ENCODE peak calls at places on chromosomes 4 and X, in seven cellular contexts. V is left ventricle myocardium inferior, M is neural progenitor cell, J is stomach, Q is astrocyte, C is uterus, K is sigmoid colon. L is an unnamed sample. For H3K4me1 and H3K9me3, the result is how much of the 10 kb centered on the place peaks cover.

GRCh38 chr4:87114245-87115062 is 106.0 kb downstream of the KLHL8 start:
- DNase-seq in Q (no peak), V (no peak), J (no peak), M (peak), K (no peak), C (no peak), L (peak)

GRCh38 chr4:10567766-10568165 is 110.5 kb upstream of the ZNF518B start:
- DNase-seq in M (no peak), V (no peak), J (no peak), C (no peak), K (no peak), Q (no peak), L (no peak)

GRCh38 chrX:136028383-136028984 is 43.2 kb downstream of the SLC9A6 start:
- DNase-seq in M (peak), C (no peak), K (no peak), Q (peak), J (no peak), V (no peak), L (no peak)

GRCh38 chrX:131802836-131803626 is 220.1 kb upstream of the STK26 start:
- DNase-seq in C (peak), V (no peak), J (peak), K (peak), Q (no peak), M (no peak), L (peak)

GRCh38 chr4:158259955-158260575 is 49.8 kb downstream of the TMEM144 start:
- DNase-seq in C (no peak), Q (peak), M (peak), V (no peak), J (no peak), K (no peak), L (no peak)

GRCh38 chr4:84952004-84952403 is 14.5 kb downstream of the WDFY3 start:
- DNase-seq in J (no peak), V (no peak), M (no peak), K (no peak), Q (peak), C (no peak), L (peak)

GRCh38 chr4:6425911-6426310 is 46.5 kb downstream of the PPP2R2C start:
- DNase-seq in V (no peak), J (no peak), C (no peak), Q (no peak), K (no peak), M (no peak), L (no peak)

GRCh38 chr4:42293967-42294822 is 103.1 kb upstream of the SHISA3 start:
- DNase-seq in V (no peak), K (no peak), J (no peak), C (no peak), M (no peak), Q (no peak), L (no peak)

GRCh38 chr4:72896515-72896914 is 173.0 kb downstream of the COX18 start:
- DNase-seq in K (no peak), Q (peak), J (no peak), M (no peak), C (peak), V (no peak), L (peak)

GRCh38 chr4:84792366-84793301 is 173.9 kb downstream of the WDFY3 start:
- DNase-seq in V (no peak), C (no peak), Q (no peak), J (no peak), M (no peak), K (no peak), L (no peak)

GRCh38 chr4:184750926-184751584 is 17.2 kb upstream of the CENPU start:
- DNase-seq in M (no peak), C (no peak), Q (peak), K (no peak), J (no peak), V (no peak), L (no peak)

GRCh38 chr4:6596948-6597347 is 22.0 kb downstream of the MAN2B2 start:
- DNase-seq in J (no peak), C (no peak), K (no peak), M (no peak), V (no peak), Q (no peak), L (no peak)

GRCh38 chr4:151436093-151436518 is 27.1 kb downstream of the FHIP1A start:
- DNase-seq in M (no peak), Q (peak), V (no peak), J (no peak), K (no peak), C (no peak), L (no peak)

GRCh38 chr4:176065365-176066249 is at the start of gene WDR17:
- DNase-seq in V (peak), M (peak), J (peak), K (peak), Q (peak), C (peak), L (peak)

GRCh38 chr4:84258905-84259830 is 239.9 kb downstream of the NKX6-1 start:
- DNase-seq in J (no peak), Q (peak), C (no peak), K (no peak), M (peak), V (no peak), L (peak)

GRCh38 chr4:6825403-6825802 is 42.9 kb downstream of the KIAA0232 start:
- DNase-seq in K (no peak), J (no peak), Q (no peak), V (no peak), C (no peak), M (no peak), L (no peak)

GRCh38 chr4:8723222-8723980 is 130.8 kb downstream of the CPZ start:
- DNase-seq in J (no peak), Q (no peak), V (no peak), M (no peak), K (peak), C (peak), L (peak)

GRCh38 chr4:6502747-6503465 is 30.5 kb upstream of the PPP2R2C start:
- DNase-seq in M (no peak), J (no peak), V (no peak), K (no peak), Q (no peak), C (no peak), L (no peak)

DNA sequence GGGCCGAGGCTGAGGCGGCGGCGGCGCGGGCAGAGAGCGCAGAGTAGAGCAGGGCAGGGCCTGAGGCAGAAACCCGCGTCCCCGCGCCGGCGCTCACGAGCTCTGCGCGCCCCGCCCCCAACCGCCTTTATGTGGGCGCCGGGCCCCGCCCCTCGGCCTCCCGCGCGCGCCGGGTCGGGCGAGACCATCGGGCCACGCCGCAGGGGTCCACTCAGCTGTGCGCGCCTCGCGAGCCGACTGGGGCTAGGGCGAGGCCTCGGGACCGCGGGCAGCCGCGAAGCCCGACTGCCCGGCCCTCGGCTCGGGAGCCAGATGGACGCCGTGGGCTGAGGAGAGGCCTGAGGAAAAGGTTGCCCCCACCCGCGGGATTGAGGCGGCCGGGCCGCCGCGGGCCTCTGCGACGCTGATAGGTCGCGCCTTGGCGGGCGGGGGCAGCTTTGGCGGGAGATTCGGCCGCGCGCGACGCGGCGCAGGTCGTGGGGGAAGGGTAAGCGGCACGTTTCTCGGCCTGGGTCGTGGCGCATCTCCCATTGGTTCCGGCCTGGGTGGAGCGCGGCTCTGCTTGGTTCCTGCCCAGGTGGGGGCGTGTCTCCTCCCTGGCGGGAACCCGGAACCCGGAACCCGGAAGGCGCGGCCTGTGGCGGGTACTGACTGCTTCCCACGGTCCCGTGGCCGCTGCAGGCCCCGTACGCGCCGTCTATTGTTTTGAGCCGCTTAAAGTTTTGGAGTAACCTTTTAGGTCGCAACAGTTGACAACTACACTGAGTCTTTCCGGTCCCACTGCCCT is at the start of gene SLBP:
- DNase-seq in J (peak), C (peak), V (peak), M (peak), K (peak), Q (peak), L (peak)
- H3K4me1 ChIP-seq in J (half or more), C (under half), V (half or more), M (under half), K (under half), Q (under half), L (under half)

GRCh38 chr4:3376266-3376665 is 65.5 kb upstream of the HGFAC start:
- DNase-seq in Q (no peak), K (peak), V (no peak), J (no peak), C (no peak), M (no peak), L (no peak)
- H3K9me3 ChIP-seq in Q (under half), K (under half), V (under half), J (under half), C (under half), M (under half), L (under half)

GRCh38 chr4:107834241-107834856 is 9.6 kb downstream of the SGMS2 start:
- DNase-seq in V (no peak), K (no peak), J (no peak), C (no peak), Q (no peak), M (no peak), L (no peak)
- TF ChIP-seq CTCF in V (no peak), K (no peak), J (no peak), C (no peak), Q (no peak), M (no peak), L (no peak)

DNA sequence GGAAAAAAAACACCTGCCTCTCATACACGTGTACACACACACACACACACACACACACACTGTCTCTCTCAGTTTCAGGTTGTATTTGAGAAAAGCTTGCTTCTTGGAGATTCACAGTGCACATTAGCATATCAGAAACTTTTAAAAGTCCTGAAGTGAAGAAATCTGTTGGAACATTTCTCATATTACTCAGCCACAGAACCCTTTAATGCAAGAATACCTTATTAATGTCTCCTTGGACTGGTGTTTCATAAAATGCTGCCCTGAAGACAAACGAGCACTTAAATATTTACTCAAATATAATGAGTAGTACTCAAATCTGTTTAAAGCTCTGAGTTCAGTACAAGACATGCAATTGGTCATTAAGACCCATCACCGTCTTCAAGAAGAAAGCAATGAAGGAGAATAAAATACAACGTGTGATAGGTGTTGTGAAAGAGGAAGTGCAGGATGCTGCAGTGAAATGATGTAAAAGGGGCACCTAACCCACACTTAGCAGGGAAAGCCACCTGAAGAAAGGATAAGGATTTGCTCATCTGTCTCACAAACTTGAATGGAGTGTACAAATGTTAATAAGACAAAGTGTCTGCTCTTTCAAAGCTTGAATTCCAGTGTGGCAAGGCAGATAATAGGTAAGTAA is 57.0 kb downstream of the DCLK2 start:
- DNase-seq in J (no peak), Q (no peak), V (no peak), C (no peak), M (no peak), K (no peak), L (no peak)
- H3K4me1 ChIP-seq in J (under half), Q (under half), V (under half), C (under half), M (under half), K (under half), L (under half)

GRCh38 chr4:24967346-24967745 is 54.5 kb upstream of the CCDC149 start:
- DNase-seq in J (no peak), C (no peak), K (no peak), V (no peak), Q (no peak), M (no peak), L (no peak)

GRCh38 chr4:24963277-24963676 is 50.4 kb upstream of the CCDC149 start:
- DNase-seq in V (no peak), Q (no peak), J (no peak), M (no peak), K (no peak), C (no peak), L (no peak)

GRCh38 chr4:24968992-24969391 is 56.1 kb upstream of the CCDC149 start:
- DNase-seq in K (no peak), M (no peak), V (no peak), Q (no peak), J (no peak), C (no peak), L (no peak)

GRCh38 chr4:24966076-24966475 is 53.2 kb upstream of the CCDC149 start:
- DNase-seq in V (no peak), M (no peak), C (no peak), K (no peak), J (no peak), Q (no peak), L (no peak)

GRCh38 chr4:24965627-24966026 is 52.8 kb upstream of the CCDC149 start:
- DNase-seq in Q (no peak), C (no peak), K (no peak), J (no peak), M (peak), V (no peak), L (peak)
- H3K9me3 ChIP-seq in Q (under half), C (under half), K (under half), J (under half), M (under half), V (under half), L (under half)

GRCh38 chrX:44082829-44083228 is 109.6 kb upstream of the NDP start:
- DNase-seq in V (no peak), C (no peak), Q (no peak), M (no peak), K (no peak), J (no peak), L (no peak)

GRCh38 chrX:44093431-44093830 is 120.2 kb upstream of the NDP start:
- DNase-seq in Q (no peak), M (no peak), K (no peak), C (no peak), V (no peak), J (no peak), L (no peak)

GRCh38 chrX:44092778-44093177 is 119.6 kb upstream of the NDP start:
- DNase-seq in J (no peak), M (no peak), C (no peak), V (no peak), Q (no peak), K (no peak), L (no peak)

DNA sequence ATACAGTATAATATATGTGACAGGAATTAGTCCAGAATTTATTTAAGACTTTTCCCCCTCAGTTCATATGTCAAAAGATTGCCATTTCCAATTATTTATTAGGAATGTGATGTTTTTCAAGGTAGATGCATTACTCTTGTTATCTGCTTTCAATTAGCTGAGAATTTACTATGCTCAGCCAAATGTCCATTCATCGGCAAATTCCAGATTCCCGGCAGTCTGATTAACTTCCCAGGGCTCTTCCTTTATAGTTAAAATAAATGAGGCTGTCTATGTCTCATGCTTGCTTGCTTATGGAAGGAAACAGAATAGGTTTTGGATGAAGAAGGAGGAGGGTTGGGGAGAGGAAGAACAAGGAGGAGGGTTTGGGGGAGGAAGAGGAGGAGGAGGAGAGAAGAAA is 115.6 kb upstream of the NDP start:
- DNase-seq in V (no peak), Q (no peak), C (no peak), J (no peak), M (no peak), K (no peak), L (no peak)
- TF ChIP-seq CTCF in V (no peak), Q (no peak), C (no peak), J (no peak), M (no peak), K (no peak), L (no peak)